ENCODE peak calls at places on chromosomes 11 and 22, in ten cellular contexts. X is AG04450; S is HepG2; B is breast epithelium; R is CD4-positive, alpha-beta memory T cell; C is small intestine; W is testis; G is hepatocyte; P is transverse colon; U is endodermal cell. O is an unnamed sample.

GRCh38 chr11:66864924-66865697 is 8.2 kb downstream of the LRFN4 start:
- DNase-seq in W (no peak), G (no peak), S (no peak), C (no peak), P (no peak), R (no peak), X (no peak), U (no peak), B (no peak), O (peak; percentile 52)

GRCh38 chr22:24066260-24066659 is 55.2 kb downstream of the CABIN1 start:
- DNase-seq in G (no peak), R (no peak), W (no peak), S (no peak), X (no peak), P (no peak), C (peak; percentile 8), U (no peak), B (no peak), O (no peak)

GRCh38 chr11:134449713-134450112 is 37.7 kb upstream of the B3GAT1 start:
- DNase-seq in C (no peak), B (no peak), P (no peak), W (no peak), U (peak; percentile 83), G (no peak), S (no peak), R (no peak), X (no peak), O (no peak)

GRCh38 chr11:10898763-10899541 is 41.1 kb upstream of the ZBED5 start:
- DNase-seq in X (no peak), R (no peak), C (no peak), B (no peak), S (no peak), G (no peak), W (no peak), P (no peak), U (no peak), O (no peak)

GRCh38 chr22:36510966-36511881 is 4.4 kb upstream of the FOXRED2 start:
- DNase-seq in P (peak; percentile 34), C (peak; percentile 40), U (peak; percentile 88), G (peak; percentile 74), W (peak; percentile 60), R (no peak), B (no peak), S (peak; percentile 54), X (peak; percentile 24), O (peak; percentile 66)

GRCh38 chr11:13262096-13262495 is 15.5 kb upstream of the BMAL1 start:
- DNase-seq in P (no peak), C (no peak), S (no peak), U (no peak), W (no peak), R (no peak), G (no peak), X (no peak), B (no peak), O (peak; percentile 27)

GRCh38 chr11:92826597-92826996 is 142.9 kb upstream of the MTNR1B start:
- DNase-seq in G (no peak), R (no peak), S (no peak), X (no peak), U (no peak), P (no peak), W (no peak), C (no peak), B (no peak), O (no peak)

GRCh38 chr11:11701070-11701469 is 79.3 kb upstream of the GALNT18 start:
- DNase-seq in R (no peak), S (no peak), X (peak; percentile 1), B (no peak), C (no peak), W (no peak), U (no peak), P (no peak), G (no peak), O (no peak)

GRCh38 chr11:63375434-63375833 is 5.8 kb downstream of the SLC22A9 start:
- DNase-seq in B (no peak), X (no peak), W (no peak), P (no peak), U (no peak), C (no peak), S (no peak), G (no peak), R (no peak), O (no peak)

DNA sequence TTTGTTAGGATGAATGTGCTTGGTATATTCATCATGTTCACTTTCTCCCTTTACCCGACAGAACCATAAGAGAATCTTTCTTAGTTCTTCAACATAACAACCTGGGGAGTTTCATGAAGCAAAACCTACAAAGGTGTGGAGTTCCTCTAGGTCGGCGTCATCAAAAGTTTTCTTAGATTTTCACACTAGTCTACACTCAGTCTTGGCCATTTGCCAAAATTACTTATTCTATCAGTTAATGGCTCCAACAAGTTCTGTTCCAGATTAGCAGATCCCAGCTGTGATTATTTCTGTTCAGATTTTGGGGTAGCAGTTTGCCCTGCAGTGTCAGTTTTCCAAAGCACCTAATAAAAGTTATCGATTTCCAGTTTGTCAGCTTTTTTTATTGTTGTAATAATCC is 935.8 kb upstream of the RAG2 start:
- DNase-seq in U (no peak), X (no peak), B (no peak), R (no peak), C (peak; percentile 8), G (no peak), S (no peak), W (no peak), P (no peak), O (no peak)
- H3K27ac ChIP-seq in U (no peak overlapping the region), X (no peak overlapping the region), B (no peak overlapping the region), R (no peak overlapping the region), C (no peak overlapping the region), G (no peak overlapping the region), S (no peak overlapping the region), W (no peak overlapping the region), P (no peak overlapping the region), O (no peak overlapping the region)

DNA sequence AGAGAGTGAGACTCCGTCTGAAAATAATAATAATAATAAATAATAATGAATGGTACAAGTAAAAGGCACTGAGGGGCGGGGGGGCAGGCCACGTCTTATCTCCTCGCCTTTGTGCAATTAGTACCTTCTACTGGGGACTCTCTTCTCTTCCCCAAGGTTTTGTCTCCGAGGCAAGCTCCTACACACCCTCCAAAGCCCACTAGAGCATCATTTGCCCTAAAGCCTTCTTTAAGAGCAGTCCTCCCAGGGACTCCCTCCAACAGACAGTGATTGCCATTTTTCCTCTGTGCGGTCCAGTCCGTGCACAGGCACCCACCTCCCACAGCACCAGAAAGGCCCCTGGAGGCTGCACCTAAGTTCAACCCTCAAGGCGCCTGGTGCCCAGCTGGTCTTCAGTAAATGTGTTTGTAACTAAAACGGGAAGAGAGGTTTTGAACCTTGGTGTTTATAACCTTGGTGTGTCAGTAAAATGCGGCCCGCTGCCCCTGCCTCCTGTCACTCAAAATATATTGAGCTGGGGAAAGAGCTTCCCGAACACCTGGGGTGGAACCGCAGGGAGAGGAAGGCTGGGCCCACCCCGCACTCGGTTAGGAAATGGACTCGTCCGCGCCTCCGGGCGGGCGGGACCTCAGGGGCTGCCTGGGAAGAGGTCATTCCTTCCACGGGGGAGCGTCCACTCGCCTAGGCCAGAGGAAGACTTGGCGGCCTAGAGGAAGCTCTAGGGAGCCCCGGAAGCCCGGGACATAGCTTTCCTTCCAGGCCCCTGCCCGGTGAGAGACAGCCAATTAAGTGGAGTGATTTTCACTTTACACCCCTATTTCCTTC is 4.7 kb upstream of the KDELR3 start:
- DNase-seq in G (peak; percentile 74), S (peak; percentile 77), U (peak; percentile 89), P (no peak), W (peak; percentile 61), B (no peak), C (no peak), X (no peak), R (no peak), O (peak; percentile 90)
- H3K4me3 ChIP-seq in G (no peak overlapping the region), S (peak overlapping the region; percentile 58), U (no peak overlapping the region), P (no peak overlapping the region), W (no peak overlapping the region), B (no peak overlapping the region), C (no peak overlapping the region), X (no peak overlapping the region), R (no peak overlapping the region), O (peak overlapping the region; percentile 3)

DNA sequence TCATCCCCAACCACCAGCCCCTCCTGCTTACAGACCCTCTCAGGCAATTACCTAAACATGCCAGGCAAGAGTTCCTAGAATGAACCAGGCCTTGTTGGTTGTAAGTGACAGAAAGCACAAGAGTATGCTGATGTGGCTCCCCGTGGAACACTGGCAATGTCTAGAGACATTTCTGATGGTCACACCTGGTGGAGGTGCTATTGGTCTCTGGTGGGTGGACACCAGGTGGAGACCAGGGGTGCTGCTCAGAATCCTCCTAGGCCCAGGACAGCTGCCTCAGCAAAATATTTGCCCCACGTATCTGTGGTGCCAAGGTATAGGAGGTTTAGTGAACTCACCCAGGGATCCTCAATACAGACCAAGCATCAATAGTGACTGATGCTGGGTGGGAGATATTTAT is 832.7 kb downstream of the TBC1D22A start:
- DNase-seq in X (no peak), W (no peak), U (no peak), G (no peak), R (no peak), S (no peak), C (no peak), P (no peak), B (no peak), O (no peak)
- H3K9me3 ChIP-seq in X (peaks cover 74% of the 10 kb centered on the region), W (no peaks in the 10 kb centered on the region), U (peaks cover 14% of the 10 kb centered on the region), G (no peaks in the 10 kb centered on the region), R (no peaks in the 10 kb centered on the region), S (no peaks in the 10 kb centered on the region), C (no peaks in the 10 kb centered on the region), P (no peaks in the 10 kb centered on the region), B (no peaks in the 10 kb centered on the region), O (no peaks in the 10 kb centered on the region)

GRCh38 chr11:123477205-123477907 is 47.3 kb downstream of the GRAMD1B start:
- DNase-seq in B (no peak), S (no peak), W (no peak), G (no peak), R (no peak), X (no peak), U (no peak), P (no peak), C (no peak), O (no peak)

GRCh38 chr11:123478352-123478986 is 48.4 kb downstream of the GRAMD1B start:
- DNase-seq in C (peak; percentile 72), U (peak; percentile 90), B (no peak), P (peak; percentile 42), X (peak; percentile 63), G (peak; percentile 82), S (peak; percentile 64), R (peak; percentile 60), W (peak; percentile 60), O (peak; percentile 84)

GRCh38 chr11:123473941-123474668 is 44.0 kb downstream of the GRAMD1B start:
- DNase-seq in U (no peak), P (no peak), W (no peak), S (no peak), X (peak; percentile 69), R (no peak), B (no peak), G (no peak), C (no peak), O (peak; percentile 94)

GRCh38 chr11:123474994-123475393 is 44.9 kb downstream of the GRAMD1B start:
- DNase-seq in W (peak; percentile 46), R (no peak), X (no peak), P (no peak), G (no peak), U (no peak), B (no peak), S (no peak), C (no peak), O (no peak)

DNA sequence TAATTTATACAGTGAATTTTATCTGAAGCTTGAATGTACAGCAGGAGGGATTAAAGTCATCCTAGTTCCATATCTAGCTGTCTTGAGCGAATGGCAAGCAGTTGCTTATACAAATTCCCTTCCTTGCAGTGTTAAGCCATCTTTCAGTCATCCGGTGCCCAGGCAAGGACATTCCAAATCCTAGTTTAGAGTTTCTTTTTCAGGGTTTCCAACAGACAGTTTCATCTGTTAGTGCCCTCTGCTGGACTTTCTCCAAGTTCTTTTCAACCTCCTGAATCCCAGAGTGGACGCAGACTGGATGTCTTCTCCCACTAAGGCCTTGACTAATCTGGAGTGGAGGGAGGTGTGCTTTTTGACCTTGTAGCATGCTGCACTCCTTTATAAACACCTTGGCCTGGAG is 45.4 kb downstream of the GRAMD1B start:
- DNase-seq in X (no peak), U (peak; percentile 60), G (peak; percentile 62), P (no peak), B (no peak), W (peak; percentile 52), R (no peak), S (no peak), C (peak; percentile 33), O (peak; percentile 76)
- H3K27ac ChIP-seq in X (no peak overlapping the region), U (no peak overlapping the region), G (no peak overlapping the region), P (no peak overlapping the region), B (no peak overlapping the region), W (peak overlapping the region; percentile 63), R (no peak overlapping the region), S (no peak overlapping the region), C (no peak overlapping the region), O (no peak overlapping the region)

O was measured in cardiac muscle cell.